ENCODE peak calls at places on chromosomes 6 and 20, in four cellular contexts. Z, Q, G and V are unnamed samples.

GRCh38 chr6:118768904-118769325 is 117.5 kb upstream of the CEP85L start:
- DNase-seq in Z (no peak), Q (no peak), G (no peak), V (no peak)

GRCh38 chr6:38149526-38149925 is 330.0 kb downstream of the ZFAND3 start:
- DNase-seq in Z (peak; percentile 49), Q (no peak), G (peak; percentile 85), V (no peak)

GRCh38 chr6:16184129-16184528 is 54.3 kb upstream of the GMPR start:
- DNase-seq in Z (peak; percentile 7), Q (peak; percentile 68), G (peak; percentile 85), V (peak; percentile 41)

GRCh38 chr6:53926505-53926904 is 131.7 kb downstream of the LRRC1 start:
- DNase-seq in Z (peak; percentile 40), Q (no peak), G (peak; percentile 63), V (peak; percentile 39)

GRCh38 chr6:108594640-108595039 is 33.9 kb downstream of the FOXO3 start:
- DNase-seq in Z (no peak), Q (no peak), G (no peak), V (no peak)

GRCh38 chr6:140779341-140779740 is 1353.4 kb upstream of the GJE1 start:
- DNase-seq in Z (peak; percentile 54), Q (no peak), G (no peak), V (peak; percentile 54)

GRCh38 chr6:68876792-68877493 is 241.9 kb downstream of the ADGRB3 start:
- DNase-seq in Z (peak; percentile 4), Q (no peak), G (peak; percentile 8), V (no peak)

GRCh38 chr20:29419378-29419777 is 1838.1 kb upstream of the DEFB115 start:
- DNase-seq in Z (no peak), Q (no peak), G (no peak), V (no peak)

GRCh38 chr6:157514659-157515496 is 133.9 kb downstream of the ZDHHC14 start:
- DNase-seq in Z (peak; percentile 69), Q (no peak), G (peak; percentile 21), V (peak; percentile 54)

GRCh38 chr20:40966103-40966502 is 62.5 kb upstream of the TOP1 start:
- DNase-seq in Z (no peak), Q (peak; percentile 67), G (peak; percentile 59), V (no peak)

GRCh38 chr20:43941476-43942212 is 27.0 kb downstream of the TOX2 start:
- DNase-seq in Z (peak; percentile 39), Q (no peak), G (no peak), V (no peak)

GRCh38 chr6:42978793-42979522 is at the start of gene PEX6:
- DNase-seq in Z (peak; percentile 80), Q (peak; percentile 96), G (peak; percentile 95), V (peak; percentile 87)
- H3K23ac ChIP-seq in Z (peak within 1 kb of the TSS; percentile 93), Q (no peak within 1 kb of the TSS), G (no peak within 1 kb of the TSS), V (no peak within 1 kb of the TSS)

GRCh38 chr6:21467091-21467490 is 126.5 kb upstream of the SOX4 start:
- DNase-seq in Z (no peak), Q (no peak), G (no peak), V (no peak)
- H3K23ac ChIP-seq in Z (no peak overlapping the region), Q (no peak overlapping the region), G (no peak overlapping the region), V (no peak overlapping the region)

GRCh38 chr20:62774762-62775161 is 21.5 kb upstream of the MRGBP start:
- DNase-seq in Z (no peak), Q (no peak), G (no peak), V (no peak)

GRCh38 chr20:62772618-62772993 is 23.7 kb upstream of the MRGBP start:
- DNase-seq in Z (no peak), Q (no peak), G (no peak), V (no peak)

GRCh38 chr20:62775206-62775605 is 21.1 kb upstream of the MRGBP start:
- DNase-seq in Z (no peak), Q (no peak), G (no peak), V (no peak)

GRCh38 chr20:62772994-62773858 is 23.0 kb upstream of the MRGBP start:
- DNase-seq in Z (peak; percentile 19), Q (no peak), G (no peak), V (no peak)

DNA sequence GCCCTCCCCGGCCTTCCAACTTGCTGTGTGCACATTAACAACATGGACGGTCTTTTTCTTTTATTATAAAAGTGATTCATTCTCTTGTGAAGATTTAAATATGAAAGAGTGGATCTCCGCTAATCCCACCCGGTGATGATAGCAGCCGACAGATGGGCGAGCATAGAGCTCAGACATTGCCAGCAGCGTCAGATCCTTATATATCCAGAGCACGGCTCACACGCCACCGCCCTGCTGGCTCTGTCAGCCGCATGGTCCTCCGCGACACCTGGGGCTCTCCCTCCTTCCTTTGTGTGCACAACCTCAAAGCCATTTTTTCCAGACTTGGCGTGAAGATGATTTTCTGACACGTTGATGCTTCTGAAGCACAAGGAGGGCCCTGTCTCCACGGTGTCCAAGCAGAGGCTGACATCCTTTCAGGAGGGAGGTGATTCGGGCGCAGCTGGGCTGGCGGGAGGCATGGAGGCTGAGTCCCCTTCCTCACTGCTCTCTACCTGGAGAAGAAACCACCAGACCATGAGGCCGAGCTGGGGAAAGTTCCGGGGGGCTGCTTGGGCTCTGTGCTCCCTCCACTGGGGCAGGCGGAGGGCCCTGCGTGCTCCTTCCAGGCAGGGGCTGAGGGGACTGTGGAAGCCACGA is 22.1 kb upstream of the MRGBP start:
- DNase-seq in Z (no peak), Q (no peak), G (no peak), V (no peak)
- H3K23ac ChIP-seq in Z (no peak overlapping the region), Q (no peak overlapping the region), G (no peak overlapping the region), V (no peak overlapping the region)

DNA sequence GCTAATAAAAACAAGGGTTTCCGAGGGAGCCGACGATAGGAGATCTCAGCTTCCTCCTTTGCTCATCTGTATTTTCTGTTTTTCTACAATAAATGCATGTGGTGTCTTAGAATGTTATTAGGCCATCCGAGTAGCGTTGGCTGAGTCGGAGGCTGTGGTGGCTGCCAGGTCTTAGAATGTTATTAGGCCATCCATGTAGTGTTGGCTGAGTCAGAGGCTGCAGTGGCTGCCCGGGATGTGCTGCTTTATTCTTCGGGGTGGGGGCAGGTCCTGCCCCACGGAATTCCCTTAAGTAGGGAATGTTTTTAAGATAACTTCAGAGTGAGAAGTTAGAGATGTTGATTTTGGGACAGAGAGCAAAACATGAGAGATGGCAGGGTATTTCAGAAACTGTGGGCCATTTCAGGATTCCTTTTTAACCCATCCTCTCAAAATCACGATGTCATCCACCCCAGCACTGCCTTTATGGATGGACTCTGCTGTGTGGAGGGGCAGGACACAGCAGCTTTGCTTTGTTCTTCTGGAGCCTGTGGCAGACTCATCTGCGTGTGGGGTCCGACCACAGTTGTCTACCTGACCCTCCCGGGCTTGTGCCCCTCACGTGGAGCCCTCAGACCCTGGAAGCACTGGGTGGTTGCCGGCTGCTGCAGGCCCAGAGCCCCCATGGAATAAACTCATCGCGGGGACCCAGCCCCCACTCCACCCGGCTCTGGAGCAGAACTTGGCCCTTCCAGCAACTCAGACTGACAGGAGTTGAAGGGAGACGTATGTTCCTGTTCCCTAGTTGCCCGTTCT is 20.4 kb downstream of the OSBPL2 start:
- DNase-seq in Z (peak; percentile 85), Q (no peak), G (no peak), V (no peak)
- H3K23ac ChIP-seq in Z (no peak overlapping the region), Q (no peak overlapping the region), G (no peak overlapping the region), V (no peak overlapping the region)

GRCh38 chr20:22579711-22580697 is 4.4 kb downstream of the FOXA2 start:
- DNase-seq in Z (no peak), Q (peak; percentile 67), G (peak; percentile 56), V (no peak)

GRCh38 chr20:22582960-22583772 is 1.2 kb downstream of the FOXA2 start:
- DNase-seq in Z (no peak), Q (peak; percentile 52), G (no peak), V (no peak)

GRCh38 chr20:22583773-22584629 is at the start of gene FOXA2:
- DNase-seq in Z (no peak), Q (peak; percentile 75), G (peak; percentile 90), V (no peak)

GRCh38 chr20:22582386-22582959 is 1.9 kb downstream of the FOXA2 start:
- DNase-seq in Z (no peak), Q (peak; percentile 51), G (no peak), V (no peak)

GRCh38 chr20:22581437-22582385 is 2.7 kb downstream of the FOXA2 start:
- DNase-seq in Z (no peak), Q (peak; percentile 57), G (no peak), V (no peak)
- H3K23ac ChIP-seq in Z (no peak overlapping the region), Q (no peak overlapping the region), G (no peak overlapping the region), V (no peak overlapping the region)